ENCODE peak calls at places on chromosome X, in seven cellular contexts. One of them, this sample, is unnamed.

GRCh38 chrX:31349515-31349914 is 277.7 kb upstream of the FTHL17 start:
- DNase-seq in cardiac muscle cell: no peak
- DNase-seq in astrocyte of the spinal cord: no peak
- DNase-seq in WERI-Rb-1: no peak
- DNase-seq in heart left ventricle: no peak
- DNase-seq in CD8-positive, alpha-beta T cell: no peak
- DNase-seq in Calu3: no peak
- DNase-seq in this sample: no peak

GRCh38 chrX:11908371-11908770 is 150.3 kb downstream of the MSL3 start:
- DNase-seq in cardiac muscle cell: peak; percentile 50
- DNase-seq in astrocyte of the spinal cord: peak; percentile 12
- DNase-seq in WERI-Rb-1: peak; percentile 10
- DNase-seq in heart left ventricle: no peak
- DNase-seq in CD8-positive, alpha-beta T cell: no peak
- DNase-seq in Calu3: peak; percentile 38
- DNase-seq in this sample: no peak

GRCh38 chrX:150238656-150239382 is 124.3 kb upstream of the MAMLD1 start:
- DNase-seq in cardiac muscle cell: no peak
- DNase-seq in astrocyte of the spinal cord: no peak
- DNase-seq in WERI-Rb-1: no peak
- DNase-seq in heart left ventricle: no peak
- DNase-seq in CD8-positive, alpha-beta T cell: no peak
- DNase-seq in Calu3: no peak
- DNase-seq in this sample: no peak

GRCh38 chrX:11125079-11125478 is 13.9 kb downstream of the HCCS start:
- DNase-seq in cardiac muscle cell: no peak
- DNase-seq in astrocyte of the spinal cord: no peak
- DNase-seq in WERI-Rb-1: no peak
- DNase-seq in heart left ventricle: no peak
- DNase-seq in CD8-positive, alpha-beta T cell: no peak
- DNase-seq in Calu3: no peak
- DNase-seq in this sample: no peak

GRCh38 chrX:5314148-5314547 is 914.5 kb downstream of the NLGN4X start:
- DNase-seq in cardiac muscle cell: no peak
- DNase-seq in astrocyte of the spinal cord: no peak
- DNase-seq in WERI-Rb-1: no peak
- DNase-seq in heart left ventricle: no peak
- DNase-seq in CD8-positive, alpha-beta T cell: no peak
- DNase-seq in Calu3: no peak
- DNase-seq in this sample: no peak

GRCh38 chrX:133246921-133247320 is 28.8 kb upstream of the TFDP3 start:
- DNase-seq in cardiac muscle cell: no peak
- DNase-seq in astrocyte of the spinal cord: no peak
- DNase-seq in WERI-Rb-1: no peak
- DNase-seq in heart left ventricle: no peak
- DNase-seq in CD8-positive, alpha-beta T cell: no peak
- DNase-seq in Calu3: no peak
- DNase-seq in this sample: no peak

GRCh38 chrX:150694738-150695410 is 1.7 kb downstream of the MTMR1 start:
- DNase-seq in cardiac muscle cell: no peak
- DNase-seq in astrocyte of the spinal cord: no peak
- DNase-seq in WERI-Rb-1: no peak
- DNase-seq in heart left ventricle: no peak
- DNase-seq in CD8-positive, alpha-beta T cell: no peak
- DNase-seq in Calu3: no peak
- DNase-seq in this sample: no peak

GRCh38 chrX:49272426-49272825 is 2.8 kb downstream of the PPP1R3F start:
- DNase-seq in cardiac muscle cell: no peak
- DNase-seq in astrocyte of the spinal cord: no peak
- DNase-seq in WERI-Rb-1: no peak
- DNase-seq in heart left ventricle: no peak
- DNase-seq in CD8-positive, alpha-beta T cell: no peak
- DNase-seq in Calu3: no peak
- DNase-seq in this sample: no peak

GRCh38 chrX:48802089-48802812 is 384 bp downstream of the HDAC6 start:
- DNase-seq in cardiac muscle cell: peak; percentile 86
- DNase-seq in astrocyte of the spinal cord: peak; percentile 86
- DNase-seq in WERI-Rb-1: peak; percentile 87
- DNase-seq in heart left ventricle: peak; percentile 73
- DNase-seq in CD8-positive, alpha-beta T cell: peak; percentile 2
- DNase-seq in Calu3: peak; percentile 88
- DNase-seq in this sample: peak; percentile 27

GRCh38 chrX:106039920-106040319 is 1.4 kb upstream of the SERPINA7 start:
- DNase-seq in cardiac muscle cell: peak; percentile 21
- DNase-seq in astrocyte of the spinal cord: peak; percentile 1
- DNase-seq in WERI-Rb-1: no peak
- DNase-seq in heart left ventricle: no peak
- DNase-seq in CD8-positive, alpha-beta T cell: no peak
- DNase-seq in Calu3: peak; percentile 1
- DNase-seq in this sample: no peak

GRCh38 chrX:95346854-95347253 is 1337.8 kb upstream of the DIAPH2 start:
- DNase-seq in cardiac muscle cell: no peak
- DNase-seq in astrocyte of the spinal cord: peak; percentile 10
- DNase-seq in WERI-Rb-1: no peak
- DNase-seq in heart left ventricle: no peak
- DNase-seq in CD8-positive, alpha-beta T cell: no peak
- DNase-seq in Calu3: no peak
- DNase-seq in this sample: no peak

GRCh38 chrX:24149346-24150050 is at the start of gene ZFX:
- DNase-seq in cardiac muscle cell: peak; percentile 78
- DNase-seq in astrocyte of the spinal cord: peak; percentile 74
- DNase-seq in WERI-Rb-1: peak; percentile 73
- DNase-seq in heart left ventricle: peak; percentile 52
- DNase-seq in CD8-positive, alpha-beta T cell: peak; percentile 31
- DNase-seq in Calu3: peak; percentile 65
- DNase-seq in this sample: no peak

GRCh38 chrX:37646254-37646653 is 39.3 kb upstream of the XK start:
- DNase-seq in cardiac muscle cell: no peak
- DNase-seq in astrocyte of the spinal cord: no peak
- DNase-seq in WERI-Rb-1: no peak
- DNase-seq in heart left ventricle: no peak
- DNase-seq in CD8-positive, alpha-beta T cell: no peak
- DNase-seq in Calu3: no peak
- DNase-seq in this sample: no peak

GRCh38 chrX:107565916-107566602 is 62.3 kb upstream of the PRPS1 start:
- DNase-seq in cardiac muscle cell: peak; percentile 53
- DNase-seq in astrocyte of the spinal cord: peak; percentile 81
- DNase-seq in WERI-Rb-1: peak; percentile 43
- DNase-seq in heart left ventricle: no peak
- DNase-seq in CD8-positive, alpha-beta T cell: no peak
- DNase-seq in Calu3: peak; percentile 11
- DNase-seq in this sample: no peak

GRCh38 chrX:96424007-96424406 is 260.6 kb upstream of the DIAPH2 start:
- DNase-seq in cardiac muscle cell: peak; percentile 57
- DNase-seq in astrocyte of the spinal cord: no peak
- DNase-seq in WERI-Rb-1: no peak
- DNase-seq in heart left ventricle: no peak
- DNase-seq in CD8-positive, alpha-beta T cell: no peak
- DNase-seq in Calu3: no peak
- DNase-seq in this sample: no peak

GRCh38 chrX:132086717-132087116 is 41.1 kb downstream of the FRMD7 start:
- DNase-seq in cardiac muscle cell: no peak
- DNase-seq in astrocyte of the spinal cord: no peak
- DNase-seq in WERI-Rb-1: no peak
- DNase-seq in heart left ventricle: no peak
- DNase-seq in CD8-positive, alpha-beta T cell: no peak
- DNase-seq in Calu3: no peak
- DNase-seq in this sample: no peak

GRCh38 chrX:16993791-16994318 is 47.4 kb downstream of the REPS2 start:
- DNase-seq in cardiac muscle cell: no peak
- DNase-seq in astrocyte of the spinal cord: no peak
- DNase-seq in WERI-Rb-1: no peak
- DNase-seq in heart left ventricle: no peak
- DNase-seq in CD8-positive, alpha-beta T cell: no peak
- DNase-seq in Calu3: no peak
- DNase-seq in this sample: no peak

DNA sequence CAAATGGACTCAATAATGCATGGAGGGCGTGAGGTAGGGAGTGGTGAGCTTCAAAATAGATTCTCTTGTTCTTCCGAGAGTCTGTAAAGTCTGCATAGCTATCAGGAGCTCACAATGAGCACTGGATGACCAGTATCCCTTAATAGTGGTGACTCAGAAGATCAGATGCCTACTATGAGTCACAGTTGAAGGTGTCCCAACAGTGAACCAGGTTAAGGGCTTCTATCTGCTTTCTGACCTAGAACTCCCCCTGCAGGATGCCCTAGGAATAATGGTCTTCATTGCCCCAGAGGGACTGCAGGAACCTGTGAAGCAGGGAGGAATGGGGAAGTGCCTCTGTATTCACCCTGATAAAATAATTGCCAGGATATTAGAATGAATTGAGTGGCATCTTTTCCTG is 22.1 kb downstream of the DGKK start:
- DNase-seq in cardiac muscle cell: no peak
- DNase-seq in astrocyte of the spinal cord: no peak
- DNase-seq in WERI-Rb-1: no peak
- DNase-seq in heart left ventricle: no peak
- DNase-seq in CD8-positive, alpha-beta T cell: no peak
- DNase-seq in Calu3: peak; percentile 63
- DNase-seq in this sample: no peak
- TF ChIP-seq CTCF in cardiac muscle cell: no peak
- TF ChIP-seq CTCF in astrocyte of the spinal cord: no peak
- TF ChIP-seq CTCF in WERI-Rb-1: no peak
- TF ChIP-seq CTCF in heart left ventricle: no peak
- TF ChIP-seq CTCF in CD8-positive, alpha-beta T cell: no peak
- TF ChIP-seq CTCF in Calu3: no peak
- TF ChIP-seq CTCF in this sample: no peak

GRCh38 chrX:154730271-154730883 is 20.5 kb downstream of the GAB3 start:
- DNase-seq in cardiac muscle cell: peak; percentile 88
- DNase-seq in astrocyte of the spinal cord: peak; percentile 68
- DNase-seq in WERI-Rb-1: no peak
- DNase-seq in heart left ventricle: peak; percentile 71
- DNase-seq in CD8-positive, alpha-beta T cell: no peak
- DNase-seq in Calu3: no peak
- DNase-seq in this sample: peak; percentile 63

GRCh38 chrX:154729439-154729838 is 21.4 kb downstream of the GAB3 start:
- DNase-seq in cardiac muscle cell: no peak
- DNase-seq in astrocyte of the spinal cord: no peak
- DNase-seq in WERI-Rb-1: no peak
- DNase-seq in heart left ventricle: no peak
- DNase-seq in CD8-positive, alpha-beta T cell: no peak
- DNase-seq in Calu3: no peak
- DNase-seq in this sample: no peak

GRCh38 chrX:154727418-154728323 is 23.2 kb downstream of the GAB3 start:
- DNase-seq in cardiac muscle cell: peak; percentile 80
- DNase-seq in astrocyte of the spinal cord: peak; percentile 63
- DNase-seq in WERI-Rb-1: no peak
- DNase-seq in heart left ventricle: peak; percentile 68
- DNase-seq in CD8-positive, alpha-beta T cell: no peak
- DNase-seq in Calu3: peak; percentile 36
- DNase-seq in this sample: no peak

GRCh38 chrX:154731203-154731602 is 19.7 kb downstream of the GAB3 start:
- DNase-seq in cardiac muscle cell: no peak
- DNase-seq in astrocyte of the spinal cord: no peak
- DNase-seq in WERI-Rb-1: no peak
- DNase-seq in heart left ventricle: no peak
- DNase-seq in CD8-positive, alpha-beta T cell: no peak
- DNase-seq in Calu3: no peak
- DNase-seq in this sample: no peak

GRCh38 chrX:154728791-154729190 is 22.1 kb downstream of the GAB3 start:
- DNase-seq in cardiac muscle cell: no peak
- DNase-seq in astrocyte of the spinal cord: no peak
- DNase-seq in WERI-Rb-1: no peak
- DNase-seq in heart left ventricle: no peak
- DNase-seq in CD8-positive, alpha-beta T cell: no peak
- DNase-seq in Calu3: no peak
- DNase-seq in this sample: no peak
- TF ChIP-seq CTCF in cardiac muscle cell: no peak
- TF ChIP-seq CTCF in astrocyte of the spinal cord: no peak
- TF ChIP-seq CTCF in WERI-Rb-1: no peak
- TF ChIP-seq CTCF in heart left ventricle: no peak
- TF ChIP-seq CTCF in CD8-positive, alpha-beta T cell: no peak
- TF ChIP-seq CTCF in Calu3: no peak
- TF ChIP-seq CTCF in this sample: no peak

DNA sequence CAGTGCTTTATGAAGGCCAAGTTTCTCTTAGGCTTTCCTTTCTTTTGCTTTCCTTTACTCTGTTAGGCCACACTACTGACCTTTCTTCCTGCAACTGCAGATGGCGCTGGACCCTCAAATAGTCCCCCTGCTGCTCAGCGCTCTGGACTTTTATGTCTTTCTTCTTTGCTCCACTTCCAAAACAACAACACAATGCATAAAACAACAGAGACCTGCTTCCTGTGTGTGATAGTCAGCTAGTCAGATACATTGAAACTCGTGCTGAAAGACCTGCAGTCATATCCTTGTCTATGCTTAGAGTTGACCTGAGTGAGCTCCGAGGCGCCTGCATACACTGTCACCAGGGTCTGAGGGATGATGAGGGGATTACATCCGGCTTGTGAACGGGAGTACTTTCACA is 108.9 kb upstream of the TEX13D start:
- DNase-seq in cardiac muscle cell: no peak
- DNase-seq in astrocyte of the spinal cord: no peak
- DNase-seq in WERI-Rb-1: no peak
- DNase-seq in heart left ventricle: no peak
- DNase-seq in CD8-positive, alpha-beta T cell: no peak
- DNase-seq in Calu3: no peak
- DNase-seq in this sample: no peak
- TF ChIP-seq CTCF in cardiac muscle cell: no peak
- TF ChIP-seq CTCF in astrocyte of the spinal cord: peak; percentile 11
- TF ChIP-seq CTCF in WERI-Rb-1: peak; percentile 33
- TF ChIP-seq CTCF in heart left ventricle: no peak
- TF ChIP-seq CTCF in CD8-positive, alpha-beta T cell: no peak
- TF ChIP-seq CTCF in Calu3: no peak
- TF ChIP-seq CTCF in this sample: no peak

GRCh38 chrX:38986586-38986985 is 185.3 kb downstream of the MID1IP1 start:
- DNase-seq in cardiac muscle cell: no peak
- DNase-seq in astrocyte of the spinal cord: no peak
- DNase-seq in WERI-Rb-1: peak; percentile 17
- DNase-seq in heart left ventricle: no peak
- DNase-seq in CD8-positive, alpha-beta T cell: no peak
- DNase-seq in Calu3: no peak
- DNase-seq in this sample: no peak

GRCh38 chrX:38985945-38986344 is 184.7 kb downstream of the MID1IP1 start:
- DNase-seq in cardiac muscle cell: no peak
- DNase-seq in astrocyte of the spinal cord: no peak
- DNase-seq in WERI-Rb-1: no peak
- DNase-seq in heart left ventricle: no peak
- DNase-seq in CD8-positive, alpha-beta T cell: no peak
- DNase-seq in Calu3: no peak
- DNase-seq in this sample: no peak

GRCh38 chrX:38987135-38987780 is 186.0 kb downstream of the MID1IP1 start:
- DNase-seq in cardiac muscle cell: no peak
- DNase-seq in astrocyte of the spinal cord: no peak
- DNase-seq in WERI-Rb-1: peak; percentile 42
- DNase-seq in heart left ventricle: no peak
- DNase-seq in CD8-positive, alpha-beta T cell: no peak
- DNase-seq in Calu3: peak; percentile 9
- DNase-seq in this sample: no peak

GRCh38 chrX:38982843-38983242 is 181.6 kb downstream of the MID1IP1 start:
- DNase-seq in cardiac muscle cell: no peak
- DNase-seq in astrocyte of the spinal cord: no peak
- DNase-seq in WERI-Rb-1: no peak
- DNase-seq in heart left ventricle: no peak
- DNase-seq in CD8-positive, alpha-beta T cell: no peak
- DNase-seq in Calu3: no peak
- DNase-seq in this sample: no peak

DNA sequence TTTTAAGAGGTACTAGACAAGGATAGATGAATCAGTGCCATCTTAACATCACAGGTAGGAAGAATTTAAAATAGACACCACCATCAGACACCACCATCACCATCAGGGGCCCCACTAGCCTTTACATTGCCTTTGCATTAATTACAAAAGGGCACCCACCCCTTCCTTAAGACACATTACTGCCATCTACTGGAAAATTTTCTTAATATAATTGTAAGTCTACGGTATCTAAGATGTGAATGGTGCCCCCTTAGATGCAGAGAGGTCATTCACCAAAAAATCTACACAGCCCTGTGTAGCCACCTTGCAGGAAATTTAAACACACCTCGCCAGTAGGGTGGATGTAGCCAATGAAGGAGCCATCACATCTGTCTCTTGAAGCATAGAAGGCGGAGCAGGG is 184.1 kb downstream of the MID1IP1 start:
- DNase-seq in cardiac muscle cell: peak; percentile 41
- DNase-seq in astrocyte of the spinal cord: no peak
- DNase-seq in WERI-Rb-1: no peak
- DNase-seq in heart left ventricle: no peak
- DNase-seq in CD8-positive, alpha-beta T cell: no peak
- DNase-seq in Calu3: no peak
- DNase-seq in this sample: no peak
- TF ChIP-seq CTCF in cardiac muscle cell: peak; percentile 30
- TF ChIP-seq CTCF in astrocyte of the spinal cord: peak; percentile 9
- TF ChIP-seq CTCF in WERI-Rb-1: no peak
- TF ChIP-seq CTCF in heart left ventricle: no peak
- TF ChIP-seq CTCF in CD8-positive, alpha-beta T cell: no peak
- TF ChIP-seq CTCF in Calu3: no peak
- TF ChIP-seq CTCF in this sample: no peak